ENCODE peak calls at places on chromosome 21, in eight cellular contexts. V is A549, N is tibial nerve, D is esophagus muscularis mucosa, W is ovary, F is stomach, P is sigmoid colon, K is transverse colon. L is an unnamed sample.

GRCh38 chr21:28822882-28823335 is 169.8 kb downstream of the LTN1 start:
- DNase-seq in N (peak; percentile 16), P (no peak), V (no peak), F (no peak), K (peak; percentile 30), D (no peak), W (no peak), L (no peak)

GRCh38 chr21:16588433-16588860 is 858.7 kb downstream of the USP25 start:
- DNase-seq in D (no peak), F (peak; percentile 31), N (peak; percentile 74), V (peak; percentile 71), W (peak; percentile 77), P (peak; percentile 85), K (peak; percentile 21), L (peak; percentile 89)

GRCh38 chr21:35637431-35637830 is 422.9 kb downstream of the SETD4 start:
- DNase-seq in V (no peak), P (no peak), F (peak; percentile 38), D (peak; percentile 57), W (no peak), K (no peak), N (peak; percentile 46), L (no peak)

GRCh38 chr21:41750532-41751151 is 16.2 kb downstream of the RIPK4 start:
- DNase-seq in P (no peak), N (no peak), W (no peak), F (no peak), D (no peak), V (no peak), K (no peak), L (no peak)

GRCh38 chr21:45334591-45335081 is 46.9 kb upstream of the POFUT2 start:
- DNase-seq in K (no peak), V (no peak), D (no peak), F (no peak), P (peak; percentile 62), W (peak; percentile 31), N (no peak), L (peak; percentile 46)

GRCh38 chr21:31554511-31555022 is 104.9 kb upstream of the SOD1 start:
- DNase-seq in V (no peak), W (peak; percentile 45), F (no peak), N (no peak), P (no peak), D (no peak), K (no peak), L (no peak)

GRCh38 chr21:34914239-34914638 is 134.9 kb downstream of the RUNX1 start:
- DNase-seq in W (no peak), V (no peak), F (no peak), D (no peak), N (no peak), P (no peak), K (no peak), L (no peak)

GRCh38 chr21:42147386-42148020 is 71.4 kb upstream of the ABCG1 start:
- DNase-seq in N (no peak), P (peak; percentile 53), K (no peak), F (no peak), W (peak; percentile 24), V (no peak), D (no peak), L (peak; percentile 69)

GRCh38 chr21:41243107-41243506 is 73.5 kb upstream of the FAM3B start:
- DNase-seq in K (no peak), P (no peak), W (no peak), F (no peak), D (no peak), N (no peak), V (no peak), L (no peak)

GRCh38 chr21:45363921-45364463 is 41.0 kb upstream of the COL18A1 start:
- DNase-seq in F (peak; percentile 74), W (peak; percentile 90), V (peak; percentile 91), K (peak; percentile 66), P (peak; percentile 95), N (peak; percentile 86), D (peak; percentile 97), L (peak; percentile 91)

GRCh38 chr21:41363370-41364270 is 1.8 kb downstream of the MX2 start:
- DNase-seq in F (no peak), D (no peak), W (no peak), P (no peak), K (no peak), N (no peak), V (no peak), L (no peak)

GRCh38 chr21:45839274-45839673 is 142.3 kb upstream of the COL6A1 start:
- DNase-seq in P (no peak), W (no peak), D (no peak), F (no peak), V (no peak), N (no peak), K (no peak), L (no peak)

GRCh38 chr21:31117046-31117916 is 79.0 kb upstream of the KRTAP19-8 start:
- DNase-seq in F (no peak), K (no peak), D (peak; percentile 81), W (no peak), P (no peak), V (no peak), N (no peak), L (no peak)

GRCh38 chr21:40795313-40795712 is 51.6 kb downstream of the DSCAM start:
- DNase-seq in V (no peak), P (no peak), D (peak; percentile 89), F (no peak), N (no peak), W (no peak), K (no peak), L (no peak)

GRCh38 chr21:35227774-35228173 is 178.7 kb upstream of the RUNX1 start:
- DNase-seq in V (no peak), P (no peak), D (no peak), K (peak; percentile 41), F (no peak), W (no peak), N (no peak), L (no peak)

GRCh38 chr21:41133896-41134522 is 34.0 kb upstream of the BACE2 start:
- DNase-seq in K (no peak), F (no peak), D (no peak), P (no peak), V (peak; percentile 41), N (peak; percentile 45), W (no peak), L (no peak)

GRCh38 chr21:45580576-45581321 is 38.5 kb upstream of the SLC19A1 start:
- DNase-seq in P (peak; percentile 41), V (no peak), D (no peak), F (peak; percentile 20), K (peak; percentile 1), W (no peak), N (no peak), L (peak; percentile 66)

GRCh38 chr21:45887121-45887611 is 94.4 kb upstream of the COL6A1 start:
- DNase-seq in F (no peak), K (no peak), N (no peak), W (peak; percentile 15), V (no peak), P (peak; percentile 81), D (no peak), L (no peak)

GRCh38 chr21:31282095-31282709 is 61.9 kb downstream of the TIAM1 start:
- DNase-seq in N (peak; percentile 10), V (no peak), F (peak; percentile 37), D (no peak), K (peak; percentile 8), W (no peak), P (no peak), L (no peak)

GRCh38 chr21:27649323-27649722 is 682.4 kb upstream of the ADAMTS5 start:
- DNase-seq in P (no peak), W (no peak), F (no peak), N (no peak), V (no peak), K (no peak), D (no peak), L (no peak)

GRCh38 chr21:25215698-25216384 is 391.4 kb downstream of the MRPL39 start:
- DNase-seq in P (no peak), N (no peak), K (no peak), F (no peak), D (no peak), W (no peak), V (no peak), L (no peak)

GRCh38 chr21:30769724-30770431 is 14.7 kb upstream of the KRTAP21-1 start:
- DNase-seq in K (no peak), P (no peak), D (no peak), W (no peak), N (no peak), V (no peak), F (no peak), L (no peak)

GRCh38 chr21:19246018-19246417 is 842.4 kb upstream of the TMPRSS15 start:
- DNase-seq in V (no peak), P (no peak), K (no peak), N (no peak), F (no peak), W (no peak), D (no peak), L (no peak)

GRCh38 chr21:23613014-23613413 is 1994.3 kb downstream of the MRPL39 start:
- DNase-seq in V (no peak), P (no peak), D (no peak), F (no peak), W (no peak), K (no peak), N (no peak), L (no peak)
- TF ChIP-seq EP300 in V (no peak), P (no peak), D (no peak), F (no peak), W (no peak), K (no peak), N (no peak), L (no peak)

DNA sequence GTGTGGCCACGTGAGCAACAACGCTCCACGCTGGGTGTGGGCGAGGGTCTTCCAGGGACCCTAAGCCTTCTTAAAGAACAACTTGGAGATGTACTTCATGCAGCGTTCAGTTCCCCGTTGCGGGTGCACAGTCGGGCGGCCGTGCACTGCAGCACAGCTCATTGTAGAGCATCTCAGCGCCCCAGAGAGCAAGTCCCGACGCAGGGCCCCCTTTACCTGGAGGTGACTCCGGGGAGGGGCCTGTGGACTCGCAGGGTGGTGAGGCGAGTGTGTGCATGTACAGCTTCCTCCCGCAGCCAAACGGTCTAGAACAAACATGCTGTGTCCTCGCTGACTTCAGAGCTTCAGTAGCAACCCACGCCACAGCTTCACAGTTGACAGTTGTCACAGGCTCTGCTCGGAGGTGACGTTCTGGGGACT is 19.5 kb downstream of the RRP1 start:
- DNase-seq in N (no peak), D (no peak), P (no peak), W (no peak), V (no peak), K (no peak), F (no peak), L (no peak)
- H3K4me1 ChIP-seq in N (peaks cover 12% of the 10 kb centered on the region), D (peaks cover 21% of the 10 kb centered on the region), P (peaks cover 8% of the 10 kb centered on the region), W (peaks cover 24% of the 10 kb centered on the region), V (peaks cover 9% of the 10 kb centered on the region), K (peaks cover 7% of the 10 kb centered on the region), F (peaks cover 29% of the 10 kb centered on the region), L (peaks cover 49% of the 10 kb centered on the region)

DNA sequence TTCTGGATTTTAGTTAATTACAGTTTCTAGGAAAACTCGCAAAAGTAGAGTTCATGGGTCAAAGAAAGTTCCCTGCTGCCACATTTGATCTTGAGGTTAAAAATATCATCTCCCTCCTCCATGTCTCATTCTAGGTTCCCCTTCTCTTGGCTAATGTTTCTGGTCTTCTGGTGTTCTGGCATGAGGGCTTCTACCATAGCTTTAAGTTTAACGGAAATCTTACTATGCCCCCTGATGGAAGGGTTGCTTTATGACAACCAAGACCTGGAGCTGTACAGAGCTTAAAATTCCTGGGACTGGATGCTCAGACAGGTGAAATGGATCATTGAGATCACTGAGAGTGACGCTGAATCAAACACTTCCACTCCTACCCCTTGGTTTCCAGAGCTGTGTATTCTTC is 1881.7 kb downstream of the MRPL39 start:
- DNase-seq in P (no peak), K (no peak), F (no peak), W (no peak), V (no peak), D (no peak), N (no peak), L (no peak)
- TF ChIP-seq CTCF in P (no peak), K (no peak), F (no peak), W (no peak), V (no peak), D (no peak), N (no peak), L (no peak)

GRCh38 chr21:37032877-37033471 is 26.5 kb downstream of the RIPPLY3 start:
- DNase-seq in K (no peak), D (no peak), F (no peak), P (peak; percentile 71), N (no peak), W (no peak), V (peak; percentile 30), L (no peak)
- TF ChIP-seq EP300 in K (peak; percentile 31), D (no peak), F (no peak), P (peak; percentile 43), N (no peak), W (no peak), V (no peak), L (no peak)